ENCODE peak calls at places on chromosomes 7 and 10, in ten cellular contexts. E is pancreas; C is A549; T is CD4-positive, alpha-beta T cell; V is endothelial cell; K is cardiac fibroblast; S is RWPE1; G is astrocyte; N is spleen; H is foreskin keratinocyte. Q is an unnamed sample.

GRCh38 chr7:155907450-155908177 is 95.4 kb upstream of the SHH start:
- DNase-seq in E (no peak), C (no peak), T (no peak), V (no peak), K (no peak), S (no peak), G (no peak), N (no peak), H (no peak), Q (no peak)

GRCh38 chr7:139603896-139604295 is 80.4 kb downstream of the CLEC2L start:
- DNase-seq in E (no peak), C (no peak), T (no peak), V (no peak), K (no peak), S (no peak), G (no peak), N (no peak), H (no peak), Q (no peak)

GRCh38 chr10:32972454-32972853 is 14.4 kb upstream of the ITGB1 start:
- DNase-seq in E (no peak), C (no peak), T (no peak), V (no peak), K (no peak), S (no peak), G (no peak), N (no peak), H (no peak), Q (no peak)

GRCh38 chr10:110704906-110705476 is 60.9 kb downstream of the RBM20 start:
- DNase-seq in E (no peak), C (no peak), T (no peak), V (no peak), K (no peak), S (no peak), G (peak), N (no peak), H (no peak), Q (no peak)

GRCh38 chr7:105213619-105214018 is 175.1 kb downstream of the SRPK2 start:
- DNase-seq in E (no peak), C (no peak), T (no peak), V (no peak), K (no peak), S (no peak), G (no peak), N (no peak), H (no peak), Q (no peak)

GRCh38 chr7:39417642-39418041 is 148.6 kb upstream of the YAE1 start:
- DNase-seq in E (no peak), C (no peak), T (no peak), V (no peak), K (no peak), S (no peak), G (no peak), N (no peak), H (no peak), Q (no peak)

GRCh38 chr7:74449809-74450397 is 3.8 kb upstream of the GTF2IRD1 start:
- DNase-seq in E (no peak), C (peak), T (peak), V (peak), K (peak), S (peak), G (no peak), N (no peak), H (no peak), Q (no peak)

GRCh38 chr10:89532476-89532875 is 2.9 kb downstream of the SLC16A12 start:
- DNase-seq in E (no peak), C (no peak), T (no peak), V (no peak), K (no peak), S (no peak), G (no peak), N (no peak), H (no peak), Q (no peak)

GRCh38 chr7:25358831-25359350 is 130.6 kb upstream of the NPVF start:
- DNase-seq in E (no peak), C (no peak), T (no peak), V (no peak), K (no peak), S (no peak), G (no peak), N (no peak), H (no peak), Q (no peak)

GRCh38 chr7:17936321-17936720 is 4.0 kb downstream of the SNX13 start:
- DNase-seq in E (no peak), C (no peak), T (no peak), V (no peak), K (no peak), S (no peak), G (no peak), N (no peak), H (peak), Q (no peak)

GRCh38 chr7:107201795-107202450 is 33.1 kb downstream of the HBP1 start:
- DNase-seq in E (peak), C (peak), T (no peak), V (peak), K (peak), S (peak), G (no peak), N (no peak), H (peak), Q (no peak)

GRCh38 chr7:141217938-141218337 is 144.1 kb downstream of the TMEM178B start:
- DNase-seq in E (no peak), C (no peak), T (no peak), V (no peak), K (no peak), S (no peak), G (no peak), N (no peak), H (no peak), Q (no peak)

GRCh38 chr10:119315128-119316001 is 108.0 kb downstream of the GRK5 start:
- DNase-seq in E (no peak), C (peak), T (peak), V (no peak), K (peak), S (peak), G (peak), N (no peak), H (peak), Q (peak)

GRCh38 chr10:61900829-61901783 is at the start of gene ARID5B:
- DNase-seq in E (no peak), C (peak), T (peak), V (peak), K (peak), S (peak), G (peak), N (no peak), H (peak), Q (no peak)

GRCh38 chr10:1243486-1244182 is 187.4 kb downstream of the WDR37 start:
- DNase-seq in E (no peak), C (no peak), T (no peak), V (peak), K (no peak), S (no peak), G (no peak), N (peak), H (no peak), Q (no peak)

DNA sequence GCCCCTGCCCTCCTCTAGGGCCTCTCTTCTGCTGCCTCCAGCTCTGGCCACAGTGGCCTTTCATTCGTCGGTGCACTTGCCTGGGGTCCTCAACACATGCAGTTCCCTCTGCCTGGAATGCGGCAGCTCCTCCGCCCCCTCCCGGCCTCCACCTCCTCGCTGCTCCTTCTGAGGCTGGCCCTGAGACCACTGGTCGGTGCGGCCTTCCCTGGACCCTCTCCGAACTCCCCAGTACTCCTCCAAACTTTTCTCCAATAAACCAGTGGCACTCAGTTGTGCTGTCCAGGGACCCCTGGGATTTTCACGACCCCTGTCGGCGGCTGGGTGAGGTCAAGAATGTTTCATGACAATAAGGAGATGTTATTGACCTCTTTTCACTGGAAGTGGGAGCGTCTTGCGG is 53.5 kb downstream of the BMS1 start:
- DNase-seq in E (no peak), C (no peak), T (no peak), V (peak), K (no peak), S (no peak), G (no peak), N (no peak), H (no peak), Q (no peak)
- TF ChIP-seq CTCF in E (no peak), C (no peak), T (no peak), V (no peak), K (no peak), S (no peak), G (no peak), N (no peak), H (no peak), Q (no peak)

GRCh38 chr10:127196955-127197432 is 603 bp upstream of the INSYN2A start:
- DNase-seq in E (no peak), C (no peak), T (no peak), V (no peak), K (no peak), S (no peak), G (no peak), N (no peak), H (no peak), Q (no peak)

GRCh38 chr10:127200646-127201045 is 4.3 kb upstream of the INSYN2A start:
- DNase-seq in E (no peak), C (no peak), T (no peak), V (no peak), K (no peak), S (no peak), G (no peak), N (no peak), H (no peak), Q (no peak)

GRCh38 chr10:127198721-127199120 is 2.3 kb upstream of the INSYN2A start:
- DNase-seq in E (no peak), C (no peak), T (no peak), V (no peak), K (no peak), S (no peak), G (no peak), N (no peak), H (no peak), Q (no peak)

GRCh38 chr10:127196227-127196954 is at the start of gene INSYN2A:
- DNase-seq in E (no peak), C (peak), T (no peak), V (peak), K (peak), S (peak), G (peak), N (no peak), H (no peak), Q (no peak)

DNA sequence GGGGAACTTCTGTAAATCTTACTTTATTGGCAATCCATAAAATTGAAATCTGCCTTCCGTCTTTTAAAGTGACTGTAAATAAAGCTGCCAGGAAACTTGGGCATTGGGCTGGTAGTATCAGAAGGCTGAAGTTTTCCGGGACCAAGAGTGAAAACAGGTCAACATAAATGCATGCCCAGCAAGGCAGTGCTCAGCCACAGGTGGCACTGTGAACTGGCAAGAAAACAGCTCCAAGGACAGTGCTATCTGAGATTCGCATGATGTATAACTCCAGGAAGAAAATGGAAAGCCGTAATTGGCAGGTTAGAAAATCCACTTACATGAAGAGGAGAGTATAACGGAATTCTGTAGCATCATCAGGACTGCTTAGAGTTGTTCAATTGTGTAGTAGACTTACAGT is 1.9 kb upstream of the INSYN2A start:
- DNase-seq in E (no peak), C (no peak), T (no peak), V (no peak), K (no peak), S (no peak), G (no peak), N (no peak), H (no peak), Q (no peak)
- TF ChIP-seq CTCF in E (no peak), C (peak), T (no peak), V (no peak), K (no peak), S (no peak), G (peak), N (no peak), H (peak), Q (peak)

GRCh38 chr7:33191326-33191725 is 62.0 kb downstream of the BBS9 start:
- DNase-seq in E (no peak), C (no peak), T (no peak), V (no peak), K (no peak), S (peak), G (no peak), N (no peak), H (peak), Q (no peak)
- TF ChIP-seq CTCF in E (no peak), C (no peak), T (no peak), V (no peak), K (no peak), S (no peak), G (no peak), N (no peak), H (peak), Q (no peak)

DNA sequence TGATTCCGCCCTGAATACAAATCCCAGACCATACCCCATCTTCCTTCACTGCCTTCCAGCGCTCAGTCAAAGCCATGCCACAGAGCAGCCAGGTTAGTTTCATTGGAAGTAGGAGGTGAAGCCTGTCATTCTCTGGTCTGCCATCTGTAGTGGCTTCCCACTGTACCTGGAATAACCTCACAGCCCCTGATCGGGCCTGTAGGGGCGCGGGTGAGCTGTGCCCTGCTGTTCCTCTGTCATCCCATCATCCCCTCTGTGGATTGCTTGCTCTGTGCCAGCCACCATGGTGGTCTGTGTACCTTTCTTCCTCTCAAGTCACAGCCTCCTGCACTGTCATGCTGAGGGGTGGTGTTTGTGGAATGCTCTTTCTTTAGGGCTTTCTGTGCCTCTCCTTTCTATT is 155.1 kb downstream of the ZNF22 start:
- DNase-seq in E (no peak), C (peak), T (no peak), V (no peak), K (no peak), S (no peak), G (no peak), N (no peak), H (no peak), Q (no peak)
- TF ChIP-seq CTCF in E (no peak), C (no peak), T (no peak), V (no peak), K (no peak), S (no peak), G (no peak), N (no peak), H (no peak), Q (no peak)

DNA sequence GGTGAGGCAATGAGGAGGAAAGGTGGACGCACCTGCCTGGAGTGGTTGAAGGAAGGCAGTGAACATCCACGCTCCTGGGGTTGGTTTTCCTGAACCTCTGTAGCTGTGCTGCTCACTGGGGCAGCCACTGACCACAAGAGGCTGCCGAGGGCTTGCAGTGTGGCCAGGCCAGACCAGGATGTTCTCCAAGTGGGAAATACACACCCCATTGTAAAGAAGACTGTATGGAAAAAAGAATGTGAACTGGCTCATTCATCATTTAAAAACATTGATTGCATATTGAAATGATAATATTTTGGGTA is 107.6 kb downstream of the SNX10 start:
- DNase-seq in E (peak), C (peak), T (no peak), V (peak), K (peak), S (no peak), G (no peak), N (peak), H (no peak), Q (no peak)
- TF ChIP-seq CTCF in E (no peak), C (peak), T (no peak), V (no peak), K (peak), S (no peak), G (no peak), N (no peak), H (no peak), Q (peak)

GRCh38 chr10:3662775-3663174 is 122.2 kb downstream of the KLF6 start:
- DNase-seq in E (no peak), C (no peak), T (no peak), V (no peak), K (no peak), S (no peak), G (no peak), N (no peak), H (no peak), Q (no peak)
- TF ChIP-seq CTCF in E (no peak), C (no peak), T (no peak), V (no peak), K (no peak), S (no peak), G (no peak), N (no peak), H (no peak), Q (no peak)

DNA sequence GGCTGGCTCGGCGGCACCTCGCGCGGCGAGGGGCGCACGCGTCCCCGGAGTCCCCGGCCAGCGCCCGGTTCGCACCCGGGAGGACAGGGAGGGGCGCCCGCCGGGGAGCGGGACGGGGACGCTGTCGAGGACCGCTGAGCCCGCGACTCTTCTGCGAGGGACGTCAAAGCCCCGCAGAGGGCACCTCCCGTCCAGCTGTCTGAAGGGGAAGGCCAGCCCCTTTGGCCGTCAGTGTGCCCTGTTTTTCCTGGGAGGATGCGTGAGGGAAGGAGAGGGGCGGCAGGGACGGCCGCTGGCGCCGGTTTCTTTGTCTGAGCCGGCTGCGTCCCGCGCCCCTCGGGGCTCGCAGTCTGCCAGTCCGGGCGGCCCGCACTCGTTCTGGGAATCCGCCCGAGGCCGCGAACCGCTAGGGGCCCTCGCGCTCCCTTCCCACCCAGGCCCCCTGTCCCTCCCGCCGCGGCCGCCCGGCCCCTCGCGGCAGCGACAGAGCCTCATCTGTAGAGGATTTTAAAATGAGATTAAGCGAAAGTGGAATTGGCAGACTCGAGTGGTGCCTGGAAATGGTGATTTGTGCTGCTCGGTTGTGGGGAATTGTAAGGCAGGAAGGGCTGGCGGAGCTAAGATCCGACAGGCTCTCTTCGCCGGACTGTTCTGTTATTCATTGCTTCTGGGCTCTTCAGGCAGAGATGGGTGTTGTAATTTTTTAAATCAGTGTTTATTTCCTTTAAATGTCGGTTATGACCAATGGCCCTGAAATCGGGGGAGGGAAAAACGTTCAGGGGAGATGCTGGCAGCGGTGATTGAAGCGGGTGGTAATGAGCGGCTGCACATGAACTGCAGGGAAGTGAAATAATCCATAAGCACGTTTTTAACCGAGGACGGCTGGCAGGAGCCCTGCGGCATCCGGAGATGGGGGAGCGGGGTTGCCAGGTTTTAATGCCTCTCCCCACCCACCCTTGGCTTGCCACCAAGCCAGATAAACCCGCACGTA is 622 bp upstream of the RELN start:
- DNase-seq in E (peak), C (peak), T (no peak), V (peak), K (peak), S (no peak), G (peak), N (no peak), H (no peak), Q (peak)
- TF ChIP-seq CTCF in E (no peak), C (no peak), T (no peak), V (peak), K (no peak), S (no peak), G (no peak), N (no peak), H (peak), Q (no peak)